ENCODE peak calls at places on chromosomes 5 and 9, in four cellular contexts. B is heart right ventricle, N is PC-3, I is mesothelial cell of epicardium. A is an unnamed sample.
A peak's percentile ranks its signal among the peaks of the same experiment; 100 is the strongest.

GRCh38 chr9:37983381-37984067 is 79.6 kb upstream of the SLC25A51 start:
- DNase-seq in I (no peak), B (no peak), N (no peak), A (no peak)

GRCh38 chr5:72417333-72418062 is 89.7 kb downstream of the ZNF366 start:
- DNase-seq in N (no peak), I (no peak), B (no peak), A (no peak)

GRCh38 chr5:96228449-96228848 is 204.6 kb downstream of the PCSK1 start:
- DNase-seq in I (no peak), B (no peak), N (peak; percentile 77), A (peak; percentile 84)

GRCh38 chr5:36552626-36553393 is 53.6 kb upstream of the SLC1A3 start:
- DNase-seq in I (no peak), B (peak; percentile 53), N (peak; percentile 48), A (peak; percentile 17)

GRCh38 chr9:23933348-23933747 is 107.3 kb upstream of the ELAVL2 start:
- DNase-seq in N (no peak), I (no peak), B (no peak), A (no peak)

GRCh38 chr5:33894566-33894965 is 2.8 kb upstream of the ADAMTS12 start:
- DNase-seq in B (no peak), N (peak; percentile 89), I (no peak), A (no peak)

GRCh38 chr5:144183254-144183889 is 12.7 kb downstream of the KCTD16 start:
- DNase-seq in I (no peak), N (peak; percentile 68), B (no peak), A (peak; percentile 54)

GRCh38 chr5:16178745-16179372 is 732 bp downstream of the MARCHF11 start:
- DNase-seq in I (peak; percentile 84), N (peak; percentile 50), B (peak; percentile 66), A (peak; percentile 82)

GRCh38 chr5:149452665-149453617 is 73.8 kb upstream of the IL17B start:
- DNase-seq in N (peak; percentile 34), I (no peak), B (peak; percentile 75), A (peak; percentile 93)

GRCh38 chr9:87685431-87685830 is 40.5 kb upstream of the CTSL start:
- DNase-seq in I (no peak), B (no peak), N (no peak), A (no peak)

GRCh38 chr5:163306421-163306820 is 131.0 kb upstream of the CCNG1 start:
- DNase-seq in I (no peak), B (no peak), N (peak; percentile 57), A (peak; percentile 40)

GRCh38 chr9:130243882-130244170 is 21.7 kb upstream of the HMCN2 start:
- DNase-seq in I (no peak), N (no peak), B (no peak), A (no peak)

GRCh38 chr9:130042406-130042930 is 521 bp downstream of the FNBP1 start:
- DNase-seq in I (peak; percentile 28), B (peak; percentile 18), N (no peak), A (peak; percentile 12)

GRCh38 chr5:53092242-53092641 is 17.3 kb downstream of the MOCS2 start:
- DNase-seq in I (no peak), N (no peak), B (no peak), A (no peak)

GRCh38 chr5:25190521-25191000 is 545.8 kb upstream of the CDH10 start:
- DNase-seq in N (no peak), I (no peak), B (no peak), A (no peak)

GRCh38 chr5:30890377-30890776 is 303.1 kb upstream of the CDH6 start:
- DNase-seq in B (no peak), I (no peak), N (peak; percentile 30), A (no peak)

GRCh38 chr9:105158020-105158419 is 86.4 kb upstream of the SLC44A1 start:
- DNase-seq in N (no peak), B (no peak), I (no peak), A (no peak)

GRCh38 chr9:137569609-137570203 is 9.0 kb downstream of the DPH7 start:
- DNase-seq in N (no peak), I (no peak), B (no peak), A (no peak)

GRCh38 chr9:75130621-75131020 is 42.3 kb downstream of the OSTF1 start:
- DNase-seq in B (no peak), I (no peak), N (no peak), A (no peak)

GRCh38 chr5:17256171-17256570 is 38.7 kb downstream of the BASP1 start:
- DNase-seq in I (no peak), B (no peak), N (no peak), A (no peak)

GRCh38 chr9:105425817-105426433 is 21.9 kb upstream of the FSD1L start:
- DNase-seq in I (no peak), N (peak; percentile 50), B (no peak), A (peak; percentile 38)

GRCh38 chr5:149860801-149861322 is 83.7 kb downstream of the PDE6A start:
- DNase-seq in B (no peak), I (no peak), N (peak; percentile 60), A (peak; percentile 85)

GRCh38 chr9:120875954-120876841 is 790 bp downstream of the PHF19 start:
- DNase-seq in N (peak; percentile 89), B (peak; percentile 82), I (no peak), A (peak; percentile 78)
- TF ChIP-seq CTCF in N (no peak), B (peak; percentile 7), I (no peak), A (no peak)

DNA sequence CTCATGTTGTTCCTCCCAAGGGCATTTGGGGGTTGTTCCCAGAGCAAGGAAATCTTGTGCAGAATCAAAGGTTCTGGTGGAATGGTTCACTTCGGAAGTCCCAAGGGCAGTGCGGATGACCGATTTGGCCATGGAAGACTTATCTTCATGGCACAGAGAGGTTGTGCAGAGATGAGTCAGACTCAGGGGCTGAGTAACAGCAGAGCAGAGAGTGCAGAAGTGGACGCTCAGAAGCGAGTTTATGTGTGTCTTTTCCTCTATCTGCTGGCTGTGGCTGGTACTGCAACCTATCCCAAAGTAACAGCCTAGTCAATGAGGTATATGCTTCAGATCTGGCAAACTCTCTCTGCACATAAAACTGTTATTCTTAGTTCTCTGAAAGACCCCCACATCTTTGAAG is 118.1 kb downstream of the DPYSL3 start:
- DNase-seq in N (peak; percentile 77), I (no peak), B (no peak), A (peak; percentile 88)
- TF ChIP-seq CTCF in N (peak; percentile 67), I (peak; percentile 70), B (peak; percentile 52), A (peak; percentile 79)

DNA sequence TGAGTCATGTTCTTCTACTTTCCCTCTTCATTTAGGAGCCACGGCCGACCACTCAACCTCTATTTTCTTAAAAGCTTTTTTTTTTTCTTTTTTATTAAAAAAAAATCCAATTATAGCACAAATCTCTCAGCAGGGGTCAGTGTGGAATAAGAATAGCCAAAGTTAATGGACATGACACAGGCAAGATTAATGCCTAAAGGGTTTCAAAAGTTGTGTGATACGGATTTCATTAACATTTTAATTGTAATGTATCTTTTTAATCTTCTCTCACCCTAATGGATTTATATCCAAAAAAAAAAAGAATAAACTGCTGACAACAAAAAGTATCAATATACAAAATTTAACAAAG is 5.4 kb downstream of the NACC2 start:
- DNase-seq in B (no peak), I (no peak), N (peak; percentile 35), A (no peak)
- TF ChIP-seq CTCF in B (peak; percentile 57), I (peak; percentile 34), N (peak; percentile 57), A (peak; percentile 28)

GRCh38 chr9:90458485-90458884 is 184.1 kb downstream of the DIRAS2 start:
- DNase-seq in B (no peak), I (no peak), N (peak; percentile 5), A (no peak)
- TF ChIP-seq CTCF in B (no peak), I (no peak), N (peak; percentile 22), A (no peak)

DNA sequence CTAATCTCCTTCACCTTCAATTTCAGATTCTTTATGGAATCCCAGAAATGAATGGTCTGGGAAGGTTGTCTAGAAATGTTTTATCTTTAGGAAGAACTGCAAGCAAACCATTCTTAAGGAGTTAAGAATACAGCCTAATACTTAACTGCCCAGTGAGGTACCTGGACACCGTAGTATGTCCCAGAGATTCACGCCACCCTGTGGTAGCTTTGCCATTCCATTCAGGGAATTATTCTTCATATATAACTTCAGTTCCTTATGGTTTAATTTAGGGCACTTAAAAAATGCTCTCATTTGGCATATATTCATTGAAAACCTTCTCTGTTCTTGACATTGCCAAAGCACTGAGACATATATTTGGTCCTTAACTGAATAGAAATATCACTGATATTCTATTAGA is 49.7 kb downstream of the ACTBL2 start:
- DNase-seq in I (no peak), B (no peak), N (peak; percentile 39), A (peak; percentile 51)
- TF ChIP-seq CTCF in I (no peak), B (peak; percentile 13), N (peak; percentile 49), A (peak; percentile 54)

GRCh38 chr5:137923856-137924255 is 34.6 kb downstream of the PKD2L2 start:
- DNase-seq in B (no peak), N (no peak), I (no peak), A (no peak)
- TF ChIP-seq CTCF in B (no peak), N (no peak), I (no peak), A (no peak)

GRCh38 chr9:119859128-119859527 is 489.9 kb upstream of the BRINP1 start:
- DNase-seq in I (no peak), N (no peak), B (no peak), A (no peak)
- TF ChIP-seq CTCF in I (no peak), N (no peak), B (no peak), A (no peak)

GRCh38 chr5:118953652-118954005 is 34.7 kb downstream of the DTWD2 start:
- DNase-seq in I (no peak), B (no peak), N (no peak), A (no peak)

GRCh38 chr5:118960557-118960956 is 27.8 kb downstream of the DTWD2 start:
- DNase-seq in N (no peak), I (no peak), B (no peak), A (no peak)

GRCh38 chr5:118952992-118953651 is 35.2 kb downstream of the DTWD2 start:
- DNase-seq in B (no peak), I (no peak), N (no peak), A (no peak)

GRCh38 chr5:118956727-118957126 is 31.6 kb downstream of the DTWD2 start:
- DNase-seq in N (peak; percentile 45), B (no peak), I (no peak), A (peak; percentile 22)
- TF ChIP-seq CTCF in N (peak; percentile 67), B (peak; percentile 29), I (peak; percentile 26), A (no peak)

DNA sequence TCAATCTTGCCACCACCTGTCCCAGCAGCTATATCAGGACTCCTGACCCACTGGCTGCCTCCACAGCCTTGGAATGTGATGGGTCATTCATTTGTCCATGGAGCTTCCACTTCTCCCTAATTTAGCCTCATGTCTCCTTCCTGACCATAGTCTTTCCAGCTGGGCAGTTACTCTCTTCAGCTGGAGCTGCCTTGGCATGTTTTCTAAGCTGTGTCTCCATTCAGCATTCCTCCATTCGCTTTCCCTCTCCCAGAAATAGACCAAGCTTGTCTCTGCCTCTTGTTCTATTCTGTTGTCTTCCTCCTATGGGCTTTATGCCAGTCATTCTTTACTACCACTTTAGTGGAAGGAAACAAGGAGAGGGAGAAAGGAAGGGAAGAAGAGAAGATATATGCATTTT is 5.3 kb upstream of the CTXN3 start:
- DNase-seq in B (no peak), I (no peak), N (no peak), A (no peak)
- TF ChIP-seq CTCF in B (no peak), I (no peak), N (no peak), A (no peak)

DNA sequence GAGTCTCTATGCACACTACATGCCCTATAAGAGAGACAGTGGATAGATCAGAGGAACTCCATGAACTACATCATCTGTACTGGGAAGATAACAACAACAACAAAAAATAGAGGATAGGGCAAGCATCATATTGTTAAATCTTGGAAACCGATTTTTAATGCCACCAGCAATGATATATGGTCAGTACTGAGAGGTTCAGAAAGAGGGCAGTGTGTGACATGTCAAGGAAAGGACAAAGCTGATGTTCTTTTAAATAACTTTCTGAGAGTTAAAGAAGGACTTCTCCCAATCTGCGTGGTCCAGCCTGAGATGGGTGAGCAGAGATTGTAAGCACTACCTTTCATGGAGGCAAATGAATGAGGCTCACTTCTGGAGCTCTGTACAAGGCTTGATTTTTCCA is 62.0 kb upstream of the PHF24 start:
- DNase-seq in I (no peak), B (no peak), N (no peak), A (no peak)
- TF ChIP-seq CTCF in I (no peak), B (peak; percentile 30), N (peak; percentile 25), A (no peak)

A was measured in epithelial cell of esophagus.